ENCODE peak calls at places on chromosomes 16 and 17, in seven cellular contexts. O, G, V, M, H, R and K are unnamed samples.

GRCh38 chr16:47025641-47026040 is 52.2 kb upstream of the DNAJA2 start:
- DNase-seq in O (no peak), G (no peak), V (no peak), M (no peak), H (no peak), R (no peak), K (no peak)

GRCh38 chr17:57135748-57136342 is 50.8 kb downstream of the AKAP1 start:
- DNase-seq in O (no peak), G (no peak), V (no peak), M (no peak), H (no peak), R (no peak), K (no peak)

GRCh38 chr16:63890072-63890471 is 1231.8 kb downstream of the CDH11 start:
- DNase-seq in O (no peak), G (no peak), V (no peak), M (no peak), H (no peak), R (peak; percentile 12), K (no peak)

GRCh38 chr16:87416826-87417471 is 24.8 kb downstream of the MAP1LC3B start:
- DNase-seq in O (no peak), G (no peak), V (peak; percentile 15), M (peak; percentile 69), H (no peak), R (no peak), K (no peak)

GRCh38 chr16:14286381-14287230 is 215.5 kb downstream of the MRTFB start:
- DNase-seq in O (no peak), G (no peak), V (no peak), M (no peak), H (no peak), R (no peak), K (no peak)

GRCh38 chr16:17271687-17272086 is 199.1 kb downstream of the XYLT1 start:
- DNase-seq in O (peak; percentile 62), G (no peak), V (no peak), M (no peak), H (no peak), R (peak; percentile 41), K (no peak)

GRCh38 chr16:57562066-57562465 is 19.6 kb downstream of the ADGRG5 start:
- DNase-seq in O (no peak), G (no peak), V (no peak), M (no peak), H (no peak), R (no peak), K (peak; percentile 28)

GRCh38 chr17:19306160-19307111 is 56.1 kb downstream of the B9D1 start:
- DNase-seq in O (peak; percentile 30), G (no peak), V (no peak), M (peak; percentile 66), H (no peak), R (no peak), K (no peak)

GRCh38 chr17:3683054-3683511 is 12.9 kb downstream of the P2RX5 start:
- DNase-seq in O (peak; percentile 47), G (no peak), V (peak; percentile 93), M (no peak), H (no peak), R (no peak), K (no peak)

GRCh38 chr16:30927789-30928378 is 4.5 kb downstream of the FBXL19 start:
- DNase-seq in O (no peak), G (no peak), V (peak; percentile 47), M (no peak), H (peak; percentile 32), R (peak; percentile 61), K (no peak)

GRCh38 chr17:8041249-8041928 is 2.5 kb downstream of the ALOX15B start:
- DNase-seq in O (peak; percentile 58), G (no peak), V (peak; percentile 81), M (no peak), H (no peak), R (no peak), K (peak; percentile 62)

GRCh38 chr17:29565643-29566472 is 979 bp downstream of the ABHD15 start:
- DNase-seq in O (peak; percentile 59), G (peak; percentile 39), V (peak; percentile 70), M (peak; percentile 63), H (peak; percentile 42), R (no peak), K (peak; percentile 60)

GRCh38 chr17:71330099-71330375 is 790.8 kb upstream of the SOX9 start:
- DNase-seq in O (no peak), G (no peak), V (no peak), M (no peak), H (no peak), R (no peak), K (no peak)

DNA sequence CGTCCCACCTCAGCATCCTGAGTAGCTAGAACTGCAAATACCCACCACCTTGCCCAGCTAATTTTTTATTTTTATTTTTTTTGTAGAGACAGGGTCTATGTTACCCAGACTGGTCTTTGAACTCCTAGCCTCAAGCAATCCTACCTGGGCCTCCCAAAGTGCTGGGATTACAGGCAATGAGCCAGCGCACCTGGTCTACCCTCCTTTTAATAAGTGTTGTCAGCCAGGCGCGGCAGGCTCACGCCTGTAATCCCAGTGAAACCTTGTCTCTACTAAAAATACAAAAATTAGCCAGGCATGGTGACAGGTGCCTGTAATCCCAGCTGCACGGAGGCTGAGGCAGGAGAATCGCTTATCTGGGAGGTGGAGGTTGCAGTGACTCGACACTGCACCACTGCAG is 19.3 kb downstream of the RFFL start:
- DNase-seq in O (no peak), G (no peak), V (no peak), M (no peak), H (no peak), R (no peak), K (no peak)
- H3K4me1 ChIP-seq in O (peaks cover 4% of the 10 kb centered on the region), G (peaks cover 5% of the 10 kb centered on the region), V (peaks cover 41% of the 10 kb centered on the region), M (no peaks in the 10 kb centered on the region), H (no peaks in the 10 kb centered on the region), R (peaks cover 37% of the 10 kb centered on the region), K (no peaks in the 10 kb centered on the region)

GRCh38 chr16:84598391-84598750 is 19.5 kb downstream of the COTL1 start:
- DNase-seq in O (no peak), G (no peak), V (no peak), M (no peak), H (no peak), R (no peak), K (no peak)
- H3K4me1 ChIP-seq in O (peaks cover 69% of the 10 kb centered on the region), G (no peaks in the 10 kb centered on the region), V (peaks cover 55% of the 10 kb centered on the region), M (no peaks in the 10 kb centered on the region), H (peaks cover 17% of the 10 kb centered on the region), R (no peaks in the 10 kb centered on the region), K (no peaks in the 10 kb centered on the region)

DNA sequence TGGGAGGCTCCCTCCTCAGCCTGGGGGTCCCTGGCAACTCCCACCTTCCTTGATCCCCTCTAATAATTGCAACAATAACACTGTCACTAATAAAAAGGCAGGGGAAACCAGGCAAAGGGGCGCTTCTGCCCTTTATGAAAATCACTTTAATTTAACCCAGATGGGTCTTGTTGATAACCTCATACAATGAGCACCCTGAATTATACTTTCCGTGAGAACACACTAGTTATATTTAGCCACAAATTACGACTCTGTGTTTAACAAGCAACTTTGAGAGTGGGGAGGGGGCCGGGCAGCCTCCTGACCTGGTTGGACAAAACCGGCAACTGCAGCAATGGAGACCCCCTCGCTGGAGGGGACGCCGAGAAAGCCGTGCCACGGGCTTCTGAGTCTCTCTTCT is 5.7 kb upstream of the BAHCC1 start:
- DNase-seq in O (no peak), G (no peak), V (no peak), M (no peak), H (no peak), R (no peak), K (no peak)
- H3K4me1 ChIP-seq in O (peaks cover 59% of the 10 kb centered on the region), G (peaks cover 40% of the 10 kb centered on the region), V (peaks cover 26% of the 10 kb centered on the region), M (no peaks in the 10 kb centered on the region), H (peaks cover 69% of the 10 kb centered on the region), R (peaks cover 28% of the 10 kb centered on the region), K (no peaks in the 10 kb centered on the region)

DNA sequence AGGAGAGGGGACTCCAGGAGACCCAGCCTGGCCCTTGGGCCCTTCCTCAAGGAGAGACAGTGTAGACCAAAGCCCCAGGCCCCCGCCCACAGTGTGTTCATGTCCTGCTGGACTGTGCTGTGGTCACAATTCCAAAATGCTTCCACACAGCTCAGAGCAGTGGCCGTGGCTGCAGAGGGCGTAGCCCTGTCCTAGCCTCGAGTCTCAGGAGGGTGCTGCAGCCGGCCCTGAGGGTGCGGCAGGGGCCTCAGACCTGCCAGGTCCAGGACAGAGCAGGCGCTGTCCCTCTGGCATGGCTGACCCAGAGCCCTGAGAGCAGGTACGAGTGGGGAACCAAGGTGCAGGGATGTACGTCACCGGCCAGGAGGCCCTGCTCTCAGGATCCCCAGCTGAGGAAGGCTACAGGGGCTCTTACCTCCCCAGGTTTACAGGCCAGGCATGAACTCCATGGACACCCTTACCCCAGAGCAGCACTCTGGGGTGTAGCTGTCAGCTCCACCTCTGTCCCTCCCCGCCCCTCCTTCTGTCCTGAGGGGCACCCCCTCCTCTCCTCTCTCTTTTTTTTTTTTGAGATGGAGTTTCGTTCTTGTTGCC is 7.3 kb downstream of the DBNDD1 start:
- DNase-seq in O (no peak), G (no peak), V (no peak), M (no peak), H (no peak), R (no peak), K (no peak)
- H3K4me1 ChIP-seq in O (no peaks in the 10 kb centered on the region), G (peaks cover 31% of the 10 kb centered on the region), V (no peaks in the 10 kb centered on the region), M (no peaks in the 10 kb centered on the region), H (no peaks in the 10 kb centered on the region), R (no peaks in the 10 kb centered on the region), K (no peaks in the 10 kb centered on the region)

GRCh38 chr17:61567045-61567802 is 23.8 kb downstream of the NACA2 start:
- DNase-seq in O (no peak), G (no peak), V (peak; percentile 58), M (no peak), H (no peak), R (no peak), K (no peak)

GRCh38 chr17:61565213-61565612 is 25.8 kb downstream of the NACA2 start:
- DNase-seq in O (no peak), G (no peak), V (no peak), M (no peak), H (no peak), R (no peak), K (no peak)

GRCh38 chr17:61570118-61570517 is 20.9 kb downstream of the NACA2 start:
- DNase-seq in O (no peak), G (no peak), V (no peak), M (no peak), H (no peak), R (no peak), K (no peak)

GRCh38 chr17:61571624-61572023 is 19.4 kb downstream of the NACA2 start:
- DNase-seq in O (no peak), G (no peak), V (no peak), M (no peak), H (no peak), R (no peak), K (no peak)

DNA sequence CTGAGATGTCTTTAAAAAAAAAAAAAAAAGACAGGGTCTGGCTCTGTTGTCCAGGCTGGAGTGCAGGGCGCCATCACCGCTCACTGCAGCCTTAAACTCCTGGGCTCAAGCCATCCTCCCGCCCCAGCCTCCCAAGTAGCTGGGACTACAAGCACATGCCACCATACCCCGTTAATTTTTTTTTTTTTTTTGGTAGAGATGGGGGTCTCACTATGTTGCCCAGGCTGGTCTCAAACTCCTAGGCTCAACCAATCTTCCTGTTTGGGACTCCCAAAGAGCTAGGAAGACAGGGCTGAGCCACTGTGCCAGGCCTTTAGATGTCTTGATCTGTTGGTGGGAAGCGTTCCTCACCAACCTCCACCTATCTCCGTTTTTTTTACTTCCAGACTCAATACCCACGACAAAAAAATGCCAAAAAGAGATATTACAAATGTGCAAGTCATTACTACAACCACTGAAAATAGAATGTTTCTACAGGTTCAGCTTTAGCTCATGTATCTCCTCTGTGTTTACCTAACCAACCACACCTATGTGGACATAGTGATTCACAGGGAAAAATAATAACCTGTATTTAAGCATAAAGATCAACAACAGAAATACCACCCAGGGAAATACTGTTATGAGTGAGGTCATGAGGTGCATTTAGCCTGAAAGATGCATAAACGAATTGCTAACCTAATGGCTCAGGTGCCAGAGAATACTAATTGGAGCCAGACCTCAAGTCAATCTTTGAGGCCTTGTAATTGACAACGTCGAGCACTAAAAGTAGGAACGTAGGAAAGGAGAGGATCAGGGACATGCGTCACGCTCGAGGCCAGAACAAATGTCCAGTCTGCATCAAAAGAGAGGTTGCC is 22.6 kb downstream of the NACA2 start:
- DNase-seq in O (no peak), G (no peak), V (peak; percentile 94), M (no peak), H (no peak), R (no peak), K (no peak)
- H3K4me1 ChIP-seq in O (no peaks in the 10 kb centered on the region), G (no peaks in the 10 kb centered on the region), V (peaks cover 33% of the 10 kb centered on the region), M (no peaks in the 10 kb centered on the region), H (no peaks in the 10 kb centered on the region), R (no peaks in the 10 kb centered on the region), K (no peaks in the 10 kb centered on the region)